ENCODE peak calls at places on chromosomes 16 and 17, in ten cellular contexts. L is cardiac fibroblast; E is fibroblast of lung; M is OCI-LY7; C is bronchial epithelial cell; N is tibial artery; A is astrocyte of the spinal cord; O is cardiac muscle cell; X is CD8-positive, alpha-beta T cell; D is dorsolateral prefrontal cortex. Z is an unnamed sample.

GRCh38 chr17:6061290-6061689 is 8.9 kb upstream of the WSCD1 start:
- DNase-seq in L (peak; percentile 23), E (peak; percentile 71), M (no peak), C (peak; percentile 65), N (peak; percentile 38), A (peak; percentile 80), O (no peak), X (no peak), D (no peak), Z (no peak)

GRCh38 chr17:48149174-48150106 is 41.9 kb downstream of the SNX11 start:
- DNase-seq in L (no peak), E (peak; percentile 35), M (peak; percentile 8), C (no peak), N (no peak), A (no peak), O (no peak), X (no peak), D (no peak), Z (no peak)

GRCh38 chr17:67376509-67376891 is 581 bp upstream of the PITPNC1 start:
- DNase-seq in L (peak; percentile 32), E (peak; percentile 31), M (peak; percentile 47), C (no peak), N (no peak), A (peak; percentile 62), O (peak; percentile 31), X (peak; percentile 43), D (no peak), Z (no peak)

GRCh38 chr17:61186996-61187395 is 212.6 kb upstream of the TBX2 start:
- DNase-seq in L (no peak), E (no peak), M (no peak), C (no peak), N (no peak), A (no peak), O (peak; percentile 50), X (no peak), D (no peak), Z (no peak)

GRCh38 chr17:45222273-45222993 is 748 bp downstream of the FMNL1 start:
- DNase-seq in L (no peak), E (no peak), M (peak; percentile 62), C (no peak), N (no peak), A (no peak), O (no peak), X (peak; percentile 73), D (no peak), Z (no peak)

GRCh38 chr17:21034350-21035235 is 8.2 kb downstream of the USP22 start:
- DNase-seq in L (peak; percentile 36), E (peak; percentile 61), M (peak; percentile 76), C (no peak), N (no peak), A (no peak), O (no peak), X (no peak), D (no peak), Z (no peak)

GRCh38 chr17:65688307-65688706 is 126.9 kb upstream of the AXIN2 start:
- DNase-seq in L (no peak), E (no peak), M (no peak), C (no peak), N (no peak), A (no peak), O (no peak), X (no peak), D (no peak), Z (no peak)

GRCh38 chr16:87850009-87851006 is 19.0 kb downstream of the SLC7A5 start:
- DNase-seq in L (peak; percentile 58), E (peak; percentile 49), M (peak; percentile 81), C (no peak), N (no peak), A (peak; percentile 40), O (peak; percentile 76), X (peak; percentile 82), D (peak; percentile 66), Z (no peak)

GRCh38 chr16:27268376-27269299 is at the start of gene NSMCE1:
- DNase-seq in L (peak; percentile 97), E (peak; percentile 97), M (peak; percentile 98), C (peak; percentile 84), N (peak; percentile 97), A (peak; percentile 96), O (peak; percentile 92), X (peak; percentile 96), D (peak; percentile 98), Z (peak; percentile 99)
- TF ChIP-seq CTCF in L (peak; percentile 33), E (no peak), M (no peak), C (peak; percentile 35), N (peak; percentile 40), A (peak; percentile 20), O (no peak), X (no peak), D (peak; percentile 34), Z (no peak)

GRCh38 chr17:39231091-39231561 is 5.4 kb upstream of the STAC2 start:
- DNase-seq in L (no peak), E (no peak), M (no peak), C (no peak), N (peak; percentile 46), A (no peak), O (no peak), X (no peak), D (no peak), Z (no peak)
- H3K4me3 ChIP-seq in L (no peak overlapping the region), E (no peak overlapping the region), M (no peak overlapping the region), C (no peak overlapping the region), N (no peak overlapping the region), A (no peak overlapping the region), O (no peak overlapping the region), X (no peak overlapping the region), D (no peak overlapping the region), Z (no peak overlapping the region)

GRCh38 chr17:49496183-49496865 is 1.2 kb downstream of the NGFR start:
- DNase-seq in L (peak; percentile 59), E (peak; percentile 40), M (peak; percentile 65), C (no peak), N (peak; percentile 75), A (peak; percentile 25), O (peak; percentile 89), X (peak; percentile 91), D (peak; percentile 62), Z (no peak)
- TF ChIP-seq CTCF in L (peak; percentile 39), E (peak; percentile 49), M (peak; percentile 75), C (peak; percentile 80), N (peak; percentile 86), A (peak; percentile 56), O (peak; percentile 67), X (peak; percentile 89), D (peak; percentile 87), Z (peak; percentile 93)

GRCh38 chr16:25051446-25052160 is 36.4 kb upstream of the ARHGAP17 start:
- DNase-seq in L (peak; percentile 51), E (peak; percentile 65), M (no peak), C (peak; percentile 78), N (no peak), A (peak; percentile 26), O (no peak), X (no peak), D (no peak), Z (no peak)
- H3K4me3 ChIP-seq in L (no peak overlapping the region), E (no peak overlapping the region), M (no peak overlapping the region), C (no peak overlapping the region), N (peak overlapping the region; percentile 20), A (no peak overlapping the region), O (no peak overlapping the region), X (no peak overlapping the region), D (no peak overlapping the region), Z (no peak overlapping the region)

GRCh38 chr17:4045477-4045876 is 81.2 kb upstream of the ATP2A3 start:
- DNase-seq in L (no peak), E (no peak), M (no peak), C (no peak), N (no peak), A (no peak), O (no peak), X (no peak), D (no peak), Z (no peak)

GRCh38 chr17:4053596-4053995 is 89.2 kb downstream of the ZZEF1 start:
- DNase-seq in L (no peak), E (no peak), M (no peak), C (no peak), N (no peak), A (no peak), O (no peak), X (no peak), D (no peak), Z (no peak)

GRCh38 chr17:4043862-4044261 is 79.6 kb upstream of the ATP2A3 start:
- DNase-seq in L (no peak), E (no peak), M (no peak), C (no peak), N (no peak), A (no peak), O (no peak), X (peak; percentile 73), D (no peak), Z (no peak)

GRCh38 chr17:4049546-4049945 is 85.3 kb upstream of the ATP2A3 start:
- DNase-seq in L (no peak), E (no peak), M (no peak), C (no peak), N (no peak), A (no peak), O (peak; percentile 56), X (no peak), D (no peak), Z (no peak)

DNA sequence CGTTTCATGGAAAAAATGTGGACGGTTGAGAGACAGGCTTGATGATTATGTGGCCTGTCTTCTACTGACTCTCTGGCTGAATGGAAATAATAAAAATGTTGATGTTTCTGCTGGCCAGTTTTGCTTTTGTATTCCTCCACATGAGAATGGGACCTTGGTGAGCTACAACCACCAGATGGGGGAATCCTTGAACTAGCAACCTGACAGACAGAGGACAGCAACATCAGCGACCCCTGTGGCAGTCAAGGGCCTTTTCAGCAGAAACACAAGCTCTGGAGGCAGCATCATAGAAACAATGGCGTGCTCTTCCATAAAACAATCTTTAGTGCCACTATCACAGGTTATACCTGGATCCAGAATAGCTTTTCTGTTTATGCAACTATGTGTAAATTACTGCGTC is 84.0 kb upstream of the ATP2A3 start:
- DNase-seq in L (no peak), E (no peak), M (no peak), C (no peak), N (no peak), A (no peak), O (no peak), X (no peak), D (no peak), Z (no peak)
- TF ChIP-seq CTCF in L (no peak), E (no peak), M (no peak), C (no peak), N (no peak), A (no peak), O (no peak), X (no peak), D (no peak), Z (no peak)

GRCh38 chr16:56990407-56991286 is 1.3 kb downstream of the NLRC5 start:
- DNase-seq in L (no peak), E (no peak), M (no peak), C (no peak), N (peak; percentile 12), A (no peak), O (no peak), X (no peak), D (no peak), Z (no peak)
- H3K4me3 ChIP-seq in L (peak overlapping the region; percentile 80), E (peak overlapping the region; percentile 79), M (peak overlapping the region; percentile 80), C (no peak overlapping the region), N (peak overlapping the region; percentile 70), A (peak overlapping the region; percentile 81), O (no peak overlapping the region), X (peak overlapping the region; percentile 98), D (no peak overlapping the region), Z (peak overlapping the region; percentile 76)

Z was measured in right atrium auricular region.